ENCODE peak calls at places on chromosome 13, in eight cellular contexts. F, G, L, P, U, Y, X and Z are unnamed samples.

GRCh38 chr13:30125422-30126073 is 181.8 kb downstream of the KATNAL1 start:
- DNase-seq in F (peak; percentile 61), G (no peak), L (no peak), P (no peak), U (no peak), Y (no peak), X (peak; percentile 93), Z (no peak)

GRCh38 chr13:113723400-113724015 is 35.5 kb upstream of the TMEM255B start:
- DNase-seq in F (no peak), G (no peak), L (no peak), P (peak; percentile 28), U (no peak), Y (no peak), X (no peak), Z (no peak)

GRCh38 chr13:110230661-110231347 is 76.2 kb downstream of the COL4A1 start:
- DNase-seq in F (no peak), G (peak; percentile 74), L (no peak), P (no peak), U (no peak), Y (no peak), X (no peak), Z (no peak)

GRCh38 chr13:100535401-100536135 is 53.0 kb downstream of the GGACT start:
- DNase-seq in F (no peak), G (no peak), L (no peak), P (no peak), U (no peak), Y (no peak), X (no peak), Z (peak; percentile 50)

GRCh38 chr13:33258437-33259193 is 26.9 kb downstream of the STARD13 start:
- DNase-seq in F (no peak), G (no peak), L (no peak), P (no peak), U (no peak), Y (no peak), X (no peak), Z (no peak)

GRCh38 chr13:78680064-78680463 is 21.1 kb upstream of the OBI1 start:
- DNase-seq in F (no peak), G (no peak), L (no peak), P (no peak), U (no peak), Y (no peak), X (no peak), Z (no peak)

GRCh38 chr13:92143766-92144165 is 745.3 kb downstream of the GPC5 start:
- DNase-seq in F (peak; percentile 17), G (no peak), L (no peak), P (no peak), U (no peak), Y (no peak), X (no peak), Z (no peak)

GRCh38 chr13:91357613-91358383 is 10.3 kb downstream of the MIR17HG start:
- DNase-seq in F (no peak), G (no peak), L (no peak), P (no peak), U (no peak), Y (no peak), X (no peak), Z (no peak)

GRCh38 chr13:83753912-83754624 is 128.2 kb downstream of the SLITRK1 start:
- DNase-seq in F (no peak), G (no peak), L (no peak), P (no peak), U (no peak), Y (no peak), X (peak; percentile 12), Z (no peak)

GRCh38 chr13:65264066-65264465 is 1966.1 kb downstream of the PCDH9 start:
- DNase-seq in F (no peak), G (no peak), L (no peak), P (peak; percentile 40), U (no peak), Y (no peak), X (no peak), Z (no peak)

GRCh38 chr13:95002968-95003813 is 290.8 kb upstream of the SOX21 start:
- DNase-seq in F (no peak), G (no peak), L (no peak), P (no peak), U (no peak), Y (no peak), X (no peak), Z (no peak)

GRCh38 chr13:109778102-109778542 is 8.3 kb downstream of the IRS2 start:
- DNase-seq in F (peak; percentile 11), G (peak; percentile 64), L (no peak), P (no peak), U (no peak), Y (no peak), X (peak; percentile 71), Z (no peak)

GRCh38 chr13:27043013-27043412 is 128.6 kb downstream of the USP12 start:
- DNase-seq in F (peak; percentile 48), G (no peak), L (no peak), P (no peak), U (peak; percentile 11), Y (no peak), X (peak; percentile 97), Z (no peak)

GRCh38 chr13:75468098-75468497 is 13.9 kb downstream of the TBC1D4 start:
- DNase-seq in F (no peak), G (no peak), L (no peak), P (no peak), U (no peak), Y (no peak), X (peak; percentile 36), Z (no peak)

GRCh38 chr13:51588406-51588949 is 4.2 kb downstream of the WDFY2 start:
- DNase-seq in F (peak; percentile 3), G (no peak), L (no peak), P (no peak), U (no peak), Y (no peak), X (no peak), Z (no peak)

GRCh38 chr13:51590231-51590630 is 6.0 kb downstream of the WDFY2 start:
- DNase-seq in F (no peak), G (no peak), L (no peak), P (no peak), U (no peak), Y (no peak), X (no peak), Z (no peak)

GRCh38 chr13:51587372-51587771 is 3.1 kb downstream of the WDFY2 start:
- DNase-seq in F (no peak), G (no peak), L (no peak), P (no peak), U (no peak), Y (no peak), X (no peak), Z (no peak)

GRCh38 chr13:51590966-51591627 is 6.8 kb downstream of the WDFY2 start:
- DNase-seq in F (peak; percentile 29), G (no peak), L (no peak), P (no peak), U (no peak), Y (no peak), X (peak; percentile 79), Z (no peak)

DNA sequence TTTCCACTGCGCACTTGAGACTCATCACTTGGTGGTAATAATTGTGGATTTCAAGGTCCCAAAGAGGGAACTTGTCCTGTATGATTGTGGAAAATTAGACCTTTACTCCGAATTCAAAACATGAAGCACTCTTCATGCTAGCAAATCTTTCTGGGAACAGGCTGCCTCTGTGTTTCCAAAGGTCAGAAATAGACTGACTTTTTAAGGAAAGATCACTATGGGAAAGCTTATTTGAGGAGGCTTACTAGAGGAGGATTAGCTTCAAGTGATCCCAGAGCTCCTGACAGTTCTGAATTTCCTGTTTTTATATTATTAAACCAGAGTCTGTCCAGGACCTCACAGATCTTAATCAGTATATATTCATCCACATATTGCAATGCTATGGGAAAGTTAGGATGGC is 5.5 kb downstream of the WDFY2 start:
- DNase-seq in F (no peak), G (no peak), L (no peak), P (no peak), U (no peak), Y (no peak), X (no peak), Z (no peak)
- H3K27ac ChIP-seq in F (peak overlapping the region; percentile 76), G (peak overlapping the region; percentile 51), L (peak overlapping the region; percentile 72), P (peak overlapping the region; percentile 45), U (no peak overlapping the region), Y (peak overlapping the region; percentile 69), X (no peak overlapping the region), Z (no peak overlapping the region)

DNA sequence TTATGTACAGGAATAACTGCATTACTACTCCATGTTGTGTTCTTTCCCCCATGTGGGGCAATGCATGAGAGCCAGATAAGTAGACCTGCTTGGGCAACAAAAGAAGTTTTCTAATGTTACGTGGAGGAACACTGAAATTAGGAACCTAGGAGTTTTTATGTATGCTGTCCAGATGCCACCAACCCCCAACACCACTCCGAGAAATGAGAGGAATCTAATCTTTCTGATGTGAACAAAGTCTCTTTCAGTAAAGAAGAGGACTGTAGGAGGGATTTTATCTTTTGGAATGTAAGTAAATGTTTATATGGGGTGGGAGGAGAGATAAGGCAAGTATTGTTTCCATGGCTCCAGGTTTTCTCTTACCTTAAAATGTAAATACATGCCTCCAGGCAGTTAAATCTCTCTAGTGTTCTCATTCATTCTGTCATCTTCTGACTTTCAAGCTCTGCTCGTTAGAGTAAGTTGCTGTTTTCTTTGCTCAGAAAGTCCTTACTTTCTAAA is 820.6 kb downstream of the PCDH17 start:
- DNase-seq in F (no peak), G (no peak), L (no peak), P (no peak), U (no peak), Y (no peak), X (peak; percentile 53), Z (no peak)
- H3K4me3 ChIP-seq in F (no peak overlapping the region), G (no peak overlapping the region), L (no peak overlapping the region), P (no peak overlapping the region), U (no peak overlapping the region), Y (no peak overlapping the region), X (no peak overlapping the region), Z (no peak overlapping the region)

DNA sequence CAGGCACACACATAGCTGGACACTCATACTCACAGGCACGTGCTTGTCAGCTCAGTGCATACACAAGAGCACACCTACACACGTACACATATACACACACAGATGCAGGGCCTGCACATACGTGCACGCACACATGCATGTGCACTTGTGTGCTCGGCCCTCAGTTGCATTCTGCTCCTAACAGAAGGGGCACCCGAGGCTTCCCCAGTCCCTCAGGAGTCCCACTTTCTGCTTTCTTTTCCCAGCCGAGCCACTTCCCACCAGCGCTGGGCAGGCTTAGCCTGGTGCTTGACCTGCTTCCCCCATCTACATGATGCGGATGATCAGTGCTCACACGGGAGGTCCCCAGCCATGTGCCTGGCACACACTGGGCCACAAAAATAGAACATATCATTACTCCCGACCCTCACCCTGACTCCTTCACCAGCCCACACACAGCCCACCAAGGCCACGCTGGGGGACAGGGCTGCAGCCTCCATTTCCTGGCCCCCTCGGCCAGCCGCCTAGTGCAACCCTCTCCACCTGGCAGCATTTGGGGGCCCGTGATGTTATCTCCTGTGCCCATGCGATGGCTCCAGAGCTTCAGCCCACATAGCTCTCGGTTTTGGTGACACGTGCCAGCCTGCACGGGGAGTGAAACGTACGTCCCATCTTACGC is 125.2 kb upstream of the SPACA7 start:
- DNase-seq in F (no peak), G (peak; percentile 82), L (no peak), P (no peak), U (no peak), Y (no peak), X (no peak), Z (no peak)
- H3K9me3 ChIP-seq in F (no peaks in the 10 kb centered on the region), G (no peaks in the 10 kb centered on the region), L (no peaks in the 10 kb centered on the region), P (no peaks in the 10 kb centered on the region), U (no peaks in the 10 kb centered on the region), Y (no peaks in the 10 kb centered on the region), X (peaks cover 23% of the 10 kb centered on the region), Z (no peaks in the 10 kb centered on the region)

DNA sequence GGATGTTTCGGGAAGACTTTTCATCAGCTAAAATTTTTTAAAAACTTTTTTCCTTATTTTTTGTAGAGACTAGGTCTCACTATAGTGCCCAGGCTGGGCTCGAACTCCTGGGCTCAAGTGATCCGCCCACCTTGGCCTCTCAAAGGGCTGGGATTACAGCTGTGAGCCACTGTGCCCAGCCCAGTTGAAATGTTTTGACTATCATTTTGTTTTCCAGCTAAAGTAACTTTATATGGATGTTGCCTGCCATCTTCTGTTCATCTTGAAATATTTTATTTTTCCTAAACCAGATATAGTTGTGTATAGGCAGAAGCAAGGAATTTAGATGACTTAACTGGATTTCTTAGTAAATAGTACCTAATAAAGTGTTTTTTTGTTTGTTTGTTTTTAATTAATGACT is 7.0 kb downstream of the CAB39L start:
- DNase-seq in F (peak; percentile 31), G (no peak), L (peak; percentile 33), P (no peak), U (no peak), Y (peak; percentile 25), X (peak; percentile 24), Z (peak; percentile 61)
- H3K27ac ChIP-seq in F (no peak overlapping the region), G (peak overlapping the region; percentile 54), L (peak overlapping the region; percentile 68), P (no peak overlapping the region), U (peak overlapping the region; percentile 67), Y (peak overlapping the region; percentile 29), X (no peak overlapping the region), Z (no peak overlapping the region)